ENCODE peak calls at places on chromosomes 12 and 14, in four cellular contexts. C, M, Z and O are unnamed samples.

GRCh38 chr14:96079066-96079465 is 39.9 kb downstream of the C14orf132 start:
- DNase-seq in C (no peak), M (no peak), Z (no peak), O (no peak)

GRCh38 chr12:70606001-70606400 is 31.2 kb downstream of the PTPRB start:
- DNase-seq in M (peak), C (peak), Z (no peak), O (no peak)

GRCh38 chr14:65250162-65250495 is 147.8 kb upstream of the MAX start:
- DNase-seq in C (no peak), Z (no peak), M (no peak), O (no peak)

GRCh38 chr14:67943947-67944346 is 124.4 kb downstream of the RAD51B start:
- DNase-seq in Z (peak), C (peak), M (peak), O (peak)

GRCh38 chr12:31225656-31226535 is 100.1 kb downstream of the SINHCAF start:
- DNase-seq in M (no peak), Z (no peak), C (no peak), O (no peak)

GRCh38 chr12:5537771-5538170 is 105.9 kb downstream of the NTF3 start:
- DNase-seq in C (no peak), M (no peak), Z (no peak), O (no peak)

GRCh38 chr12:30822385-30823139 is 67.8 kb upstream of the CAPRIN2 start:
- DNase-seq in Z (no peak), M (no peak), C (peak), O (peak)

GRCh38 chr12:81350309-81350708 is 272.4 kb downstream of the ACSS3 start:
- DNase-seq in C (no peak), M (no peak), Z (no peak), O (no peak)

GRCh38 chr14:56498112-56498511 is 81.5 kb upstream of the TMEM260 start:
- DNase-seq in M (no peak), Z (no peak), C (no peak), O (no peak)

GRCh38 chr14:77120771-77121743 is 20.5 kb downstream of the ZDHHC22 start:
- DNase-seq in M (no peak), C (no peak), Z (no peak), O (peak)

GRCh38 chr12:50411051-50411660 is 10.5 kb downstream of the LARP4 start:
- DNase-seq in Z (no peak), C (no peak), M (no peak), O (no peak)

GRCh38 chr14:103563089-103563620 is 395 bp downstream of the COA8 start:
- DNase-seq in C (peak), M (no peak), Z (no peak), O (no peak)

GRCh38 chr14:74792249-74793039 is 29.3 kb downstream of the YLPM1 start:
- DNase-seq in M (no peak), Z (no peak), C (no peak), O (no peak)

GRCh38 chr12:41437578-41437977 is 249.5 kb downstream of the PDZRN4 start:
- DNase-seq in Z (no peak), M (no peak), C (no peak), O (no peak)

GRCh38 chr14:31945701-31946100 is 131.4 kb upstream of the ARHGAP5 start:
- DNase-seq in Z (no peak), C (no peak), M (no peak), O (no peak)

GRCh38 chr14:71056168-71056567 is 148.9 kb downstream of the PCNX1 start:
- DNase-seq in M (peak), Z (no peak), C (no peak), O (no peak)

GRCh38 chr14:59358105-59358504 is 107.1 kb downstream of the GPR135 start:
- DNase-seq in M (peak), C (peak), Z (peak), O (no peak)

GRCh38 chr12:13539051-13539450 is 342.5 kb downstream of the EMP1 start:
- DNase-seq in Z (no peak), C (no peak), M (no peak), O (no peak)

GRCh38 chr12:124411291-124411878 is 116.5 kb downstream of the RFLNA start:
- DNase-seq in M (peak), C (peak), Z (peak), O (no peak)

GRCh38 chr12:6112004-6112403 is 12.5 kb downstream of the VWF start:
- DNase-seq in C (no peak), M (no peak), Z (no peak), O (no peak)

GRCh38 chr14:101480747-101481530 is 80.4 kb upstream of the DIO3 start:
- DNase-seq in C (peak), Z (peak), M (peak), O (no peak)

GRCh38 chr14:95948608-95949007 is 72.0 kb downstream of the TUNAR start:
- DNase-seq in Z (no peak), M (no peak), C (no peak), O (no peak)

GRCh38 chr14:65696801-65697200 is 284.3 kb downstream of the FUT8 start:
- DNase-seq in C (no peak), M (peak), Z (no peak), O (no peak)

GRCh38 chr12:100794441-100795192 is at the start of gene ANO4:
- DNase-seq in M (no peak), C (no peak), Z (no peak), O (no peak)

GRCh38 chr14:99224116-99224910 is 47.7 kb downstream of the BCL11B start:
- DNase-seq in C (no peak), Z (no peak), M (no peak), O (no peak)

GRCh38 chr12:6603095-6603567 is 4.0 kb downstream of the CHD4 start:
- DNase-seq in C (no peak), Z (no peak), M (no peak), O (no peak)

GRCh38 chr14:68278568-68279436 is 459.2 kb downstream of the RAD51B start:
- DNase-seq in C (peak), M (peak), Z (no peak), O (no peak)

GRCh38 chr12:78584695-78585094 is 279.9 kb upstream of the SYT1 start:
- DNase-seq in M (no peak), Z (no peak), C (no peak), O (no peak)

GRCh38 chr12:94586589-94587259 is 63.6 kb downstream of the TMCC3 start:
- DNase-seq in M (no peak), C (no peak), Z (no peak), O (no peak)

GRCh38 chr14:50768693-50769092 is 62.3 kb downstream of the NIN start:
- DNase-seq in C (no peak), Z (no peak), M (peak), O (no peak)

GRCh38 chr12:58148405-58148804 is 207.0 kb downstream of the ATP23 start:
- DNase-seq in C (peak), M (peak), Z (peak), O (no peak)

GRCh38 chr14:50943943-50944646 is at the start of gene PYGL:
- DNase-seq in Z (no peak), M (peak), C (peak), O (peak)

GRCh38 chr12:27936196-27936595 is 36.3 kb downstream of the PTHLH start:
- DNase-seq in C (no peak), M (no peak), Z (no peak), O (no peak)

GRCh38 chr12:27937768-27938167 is 34.8 kb downstream of the PTHLH start:
- DNase-seq in C (no peak), Z (no peak), M (no peak), O (no peak)

GRCh38 chr12:27940756-27941402 is 31.7 kb downstream of the PTHLH start:
- DNase-seq in M (peak), Z (peak), C (peak), O (peak)

GRCh38 chr12:27934278-27934677 is 38.3 kb downstream of the PTHLH start:
- DNase-seq in C (no peak), Z (no peak), M (no peak), O (no peak)

GRCh38 chr12:27940245-27940644 is 32.3 kb downstream of the PTHLH start:
- DNase-seq in M (no peak), Z (no peak), C (no peak), O (no peak)
- TF ChIP-seq CTCF in M (no peak), Z (no peak), C (no peak), O (no peak)

GRCh38 chr14:89720741-89721315 is 233.7 kb downstream of the EFCAB11 start:
- DNase-seq in M (no peak), C (no peak), Z (no peak), O (peak)
- TF ChIP-seq CTCF in M (no peak), C (no peak), Z (no peak), O (no peak)

GRCh38 chr12:47840571-47840970 is 20.9 kb upstream of the HDAC7 start:
- DNase-seq in M (no peak), Z (no peak), C (no peak), O (no peak)
- TF ChIP-seq CTCF in M (no peak), Z (no peak), C (no peak), O (no peak)

DNA sequence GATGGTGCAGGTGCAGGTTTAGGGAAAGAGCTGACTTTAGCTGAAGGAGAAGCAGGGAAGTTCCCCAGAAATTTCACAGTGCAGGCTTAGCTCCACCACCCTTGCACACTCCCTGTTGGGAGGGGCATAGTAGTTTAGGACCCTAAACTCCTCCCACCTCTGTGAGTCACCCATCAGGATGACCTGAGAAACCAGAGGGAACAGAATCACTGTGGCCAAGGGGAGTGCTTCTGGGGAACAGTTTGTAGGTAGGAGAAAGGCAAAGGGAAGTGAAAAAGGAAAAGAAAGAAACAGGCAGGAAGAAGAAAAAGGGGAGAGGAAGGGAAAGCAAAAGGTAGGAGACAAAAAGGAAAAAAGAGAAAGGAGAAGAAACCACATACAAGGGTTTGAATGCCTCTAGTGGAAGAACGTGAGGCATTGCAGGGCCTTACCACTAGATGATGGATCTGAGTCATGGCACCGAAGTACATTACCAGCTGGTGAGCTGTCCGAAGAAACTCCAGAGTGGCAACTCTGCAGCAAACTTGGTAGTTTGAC is 404.2 kb downstream of the SLC6A15 start:
- DNase-seq in C (peak), Z (peak), M (peak), O (no peak)
- TF ChIP-seq CTCF in C (peak), Z (peak), M (peak), O (no peak)

DNA sequence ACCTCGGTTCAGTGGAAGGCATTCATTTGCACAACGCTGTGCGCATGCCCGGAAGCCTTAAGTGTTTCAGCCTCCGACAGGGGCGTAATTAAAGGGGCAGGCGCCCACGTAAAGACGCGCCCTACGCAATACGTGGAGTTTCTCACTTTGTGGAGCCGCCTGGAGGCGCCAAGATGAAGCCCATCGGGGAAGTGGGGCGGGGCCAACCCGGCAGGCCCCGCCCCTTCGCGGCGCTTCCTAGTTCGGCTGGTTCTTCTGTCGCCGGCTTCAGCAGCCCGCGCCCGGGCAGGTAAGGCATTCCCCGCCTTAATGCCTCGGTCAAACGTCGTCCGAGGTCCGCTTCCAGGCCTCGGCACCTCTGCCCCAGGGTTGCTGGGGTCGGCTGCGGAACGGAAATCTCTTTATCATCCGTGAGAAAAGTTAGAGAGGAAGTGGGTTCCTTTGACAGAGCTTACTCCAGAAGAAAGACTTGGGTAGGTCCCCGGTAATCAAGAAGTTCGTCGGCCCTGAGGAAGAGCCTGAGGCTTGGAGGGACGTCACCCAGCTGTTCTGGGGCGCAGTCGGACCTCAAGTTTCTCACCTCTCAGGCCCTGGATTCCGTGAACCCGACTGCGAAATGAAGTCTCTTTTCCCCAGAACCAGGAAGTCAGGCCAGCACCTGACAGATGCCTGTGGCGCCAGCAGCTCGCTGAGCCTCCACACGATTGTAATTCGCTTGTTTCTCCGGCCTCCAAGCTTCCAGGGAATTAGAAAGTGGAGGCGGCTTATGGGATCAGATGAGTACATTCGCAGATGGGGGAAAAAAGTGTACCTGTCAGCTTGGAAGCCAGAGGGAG is at the start of the genes IRAK4 and PUS7L:
- DNase-seq in Z (peak), M (peak), C (peak), O (peak)
- TF ChIP-seq CTCF in Z (peak), M (peak), C (peak), O (peak)

GRCh38 chr12:104960464-104960863 is 2.4 kb upstream of the SLC41A2 start:
- DNase-seq in Z (no peak), M (no peak), C (no peak), O (no peak)

GRCh38 chr12:104957388-104958008 is 592 bp downstream of the SLC41A2 start:
- DNase-seq in Z (no peak), C (no peak), M (no peak), O (no peak)

GRCh38 chr12:104956870-104957301 is 1.2 kb downstream of the SLC41A2 start:
- DNase-seq in C (no peak), Z (no peak), M (no peak), O (no peak)

GRCh38 chr12:104958946-104959841 is 1.1 kb upstream of the SLC41A2 start:
- DNase-seq in C (peak), M (peak), Z (no peak), O (no peak)

DNA sequence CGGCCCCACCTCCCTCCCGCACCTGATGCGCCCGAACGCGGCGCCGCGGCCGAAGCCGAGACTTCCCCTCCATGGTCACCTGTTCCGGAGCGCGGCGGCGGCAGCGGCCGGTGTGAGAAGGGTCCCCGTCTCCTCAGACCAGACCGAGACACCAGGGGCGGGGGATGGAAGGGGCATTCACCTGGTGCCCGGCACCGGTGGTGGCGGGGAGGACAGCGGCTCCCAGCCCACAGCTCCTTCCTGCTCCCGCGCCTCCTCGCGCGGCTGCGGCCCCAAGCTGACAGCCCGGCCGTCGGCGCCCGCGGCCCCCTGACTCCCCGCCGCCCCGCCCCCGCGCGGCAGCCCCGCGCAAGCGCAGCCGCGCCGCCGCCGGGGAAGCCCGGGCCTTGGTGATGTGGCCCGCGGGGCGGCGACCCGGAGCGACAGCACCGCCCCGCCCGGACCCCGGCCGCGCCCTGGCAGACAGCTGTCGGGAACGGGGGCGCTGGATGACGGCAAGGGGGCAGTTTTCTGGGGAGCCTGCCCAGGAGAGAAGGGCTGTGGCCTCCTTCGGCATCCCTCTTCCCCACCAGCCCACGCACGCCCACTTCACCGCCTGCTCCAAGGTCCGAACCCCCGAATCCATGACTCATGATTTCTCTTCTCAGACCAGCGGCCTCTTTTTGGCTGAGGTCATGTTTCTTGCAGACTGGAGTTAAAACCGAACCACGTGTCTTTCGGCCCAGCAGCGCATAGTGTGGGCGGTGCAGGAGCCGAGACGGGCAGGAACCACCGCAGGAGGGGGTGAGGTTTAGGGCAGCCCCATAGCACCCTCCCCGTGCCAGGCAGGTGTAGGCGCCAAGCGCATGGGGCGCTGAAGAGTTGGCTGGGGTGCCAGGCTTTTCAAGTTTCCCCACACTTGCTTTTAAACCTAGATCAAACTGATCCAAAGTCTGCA is at the start of gene SLC41A2:
- DNase-seq in M (peak), Z (peak), C (peak), O (peak)
- TF ChIP-seq CTCF in M (peak), Z (no peak), C (peak), O (no peak)

GRCh38 chr14:22836301-22837058 is at the start of gene MMP14:
- DNase-seq in M (peak), Z (no peak), C (peak), O (no peak)
- TF ChIP-seq CTCF in M (peak), Z (peak), C (no peak), O (no peak)

DNA sequence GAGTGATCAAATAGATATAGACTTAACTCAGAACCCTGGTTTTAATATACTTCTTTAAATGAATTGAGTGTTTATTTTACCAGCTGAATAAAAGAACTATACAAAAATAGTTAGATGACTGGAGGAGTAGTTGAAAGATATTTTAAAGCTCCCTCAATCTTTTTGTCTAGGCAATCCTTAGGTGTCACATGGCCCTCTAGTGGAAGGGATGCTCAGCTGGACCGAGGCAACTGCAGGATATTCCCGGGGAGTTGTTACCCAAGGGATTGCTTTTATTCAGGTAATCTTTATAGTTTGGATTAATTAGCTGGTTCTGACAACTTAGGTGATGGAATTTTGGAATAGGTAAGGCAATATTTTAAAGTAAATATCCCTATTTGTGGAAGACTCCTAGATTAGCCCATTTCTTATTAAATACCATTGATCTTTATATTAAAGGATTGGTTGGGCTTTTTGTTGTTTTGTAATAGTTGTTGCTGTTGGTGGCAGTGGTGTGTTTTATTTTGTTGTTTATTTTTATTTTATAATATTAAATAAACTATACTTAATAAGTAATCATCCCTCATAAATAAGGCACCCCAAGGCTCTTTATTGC is 57.1 kb downstream of the ZDHHC17 start:
- DNase-seq in Z (no peak), C (peak), M (peak), O (peak)
- TF ChIP-seq CTCF in Z (peak), C (peak), M (peak), O (peak)

GRCh38 chr12:89618113-89618862 is 90.3 kb downstream of the ATP2B1 start:
- DNase-seq in M (no peak), C (no peak), Z (no peak), O (no peak)
- TF ChIP-seq CTCF in M (peak), C (no peak), Z (peak), O (no peak)